ENCODE peak calls at places on chromosomes 4 and X, in eight cellular contexts. X, B, Z, K, C, M, V and O are unnamed samples.

GRCh38 chr4:25088342-25088952 is 57.7 kb upstream of the LGI2 start:
- DNase-seq in X (peak; percentile 67), B (no peak), Z (no peak), K (peak; percentile 63), C (no peak), M (no peak), V (no peak), O (no peak)

GRCh38 chr4:140266958-140267568 is 106.4 kb upstream of the SCOC start:
- DNase-seq in X (no peak), B (no peak), Z (peak; percentile 91), K (no peak), C (no peak), M (no peak), V (no peak), O (no peak)

GRCh38 chr4:98706200-98706813 is 47.9 kb upstream of the TSPAN5 start:
- DNase-seq in X (no peak), B (no peak), Z (no peak), K (no peak), C (no peak), M (no peak), V (no peak), O (no peak)

GRCh38 chr4:8568068-8568668 is 12.0 kb upstream of the GPR78 start:
- DNase-seq in X (no peak), B (no peak), Z (no peak), K (no peak), C (no peak), M (no peak), V (no peak), O (no peak)

GRCh38 chrX:30888526-30889146 is 418 bp downstream of the TAB3 start:
- DNase-seq in X (no peak), B (peak; percentile 20), Z (no peak), K (no peak), C (peak; percentile 18), M (no peak), V (no peak), O (peak; percentile 63)

GRCh38 chrX:138034136-138034535 is 468.2 kb downstream of the ZIC3 start:
- DNase-seq in X (no peak), B (no peak), Z (peak; percentile 51), K (no peak), C (no peak), M (no peak), V (no peak), O (no peak)

GRCh38 chr4:13484749-13485345 is 707 bp upstream of the RAB28 start:
- DNase-seq in X (peak; percentile 67), B (no peak), Z (peak; percentile 16), K (no peak), C (no peak), M (no peak), V (no peak), O (no peak)

GRCh38 chrX:70262952-70263567 is 3.1 kb upstream of the P2RY4 start:
- DNase-seq in X (peak; percentile 46), B (peak; percentile 26), Z (peak; percentile 80), K (peak; percentile 18), C (peak; percentile 9), M (no peak), V (peak; percentile 40), O (no peak)

GRCh38 chr4:80423553-80424224 is 88.2 kb downstream of the CFAP299 start:
- DNase-seq in X (no peak), B (no peak), Z (no peak), K (no peak), C (no peak), M (peak; percentile 17), V (no peak), O (no peak)

GRCh38 chr4:111630705-111631104 is 514.5 kb upstream of the FAM241A start:
- DNase-seq in X (no peak), B (no peak), Z (peak; percentile 45), K (no peak), C (peak; percentile 35), M (no peak), V (no peak), O (no peak)

GRCh38 chr4:73187325-73187724 is 71.3 kb downstream of the ANKRD17 start:
- DNase-seq in X (no peak), B (no peak), Z (peak; percentile 61), K (no peak), C (peak; percentile 92), M (no peak), V (no peak), O (no peak)

GRCh38 chr4:74188912-74189311 is 31.0 kb downstream of the MTHFD2L start:
- DNase-seq in X (no peak), B (no peak), Z (no peak), K (no peak), C (no peak), M (no peak), V (no peak), O (no peak)

GRCh38 chr4:159047478-159048165 is 55.3 kb upstream of the RAPGEF2 start:
- DNase-seq in X (no peak), B (no peak), Z (no peak), K (no peak), C (peak; percentile 19), M (no peak), V (no peak), O (no peak)

GRCh38 chr4:33218238-33218637 is 2498.1 kb downstream of the PCDH7 start:
- DNase-seq in X (no peak), B (no peak), Z (no peak), K (no peak), C (no peak), M (no peak), V (no peak), O (no peak)

GRCh38 chrX:9942086-9942485 is 25.1 kb upstream of the CLDN34 start:
- DNase-seq in X (peak; percentile 67), B (no peak), Z (no peak), K (no peak), C (peak; percentile 11), M (no peak), V (no peak), O (no peak)

GRCh38 chr4:72489267-72489666 is 79.8 kb downstream of the ADAMTS3 start:
- DNase-seq in X (no peak), B (no peak), Z (peak; percentile 87), K (no peak), C (no peak), M (no peak), V (peak; percentile 36), O (no peak)

GRCh38 chrX:107978707-107979307 is 3.4 kb downstream of the TEX13B start:
- DNase-seq in X (no peak), B (no peak), Z (peak; percentile 66), K (no peak), C (peak; percentile 23), M (no peak), V (peak; percentile 1), O (no peak)

DNA sequence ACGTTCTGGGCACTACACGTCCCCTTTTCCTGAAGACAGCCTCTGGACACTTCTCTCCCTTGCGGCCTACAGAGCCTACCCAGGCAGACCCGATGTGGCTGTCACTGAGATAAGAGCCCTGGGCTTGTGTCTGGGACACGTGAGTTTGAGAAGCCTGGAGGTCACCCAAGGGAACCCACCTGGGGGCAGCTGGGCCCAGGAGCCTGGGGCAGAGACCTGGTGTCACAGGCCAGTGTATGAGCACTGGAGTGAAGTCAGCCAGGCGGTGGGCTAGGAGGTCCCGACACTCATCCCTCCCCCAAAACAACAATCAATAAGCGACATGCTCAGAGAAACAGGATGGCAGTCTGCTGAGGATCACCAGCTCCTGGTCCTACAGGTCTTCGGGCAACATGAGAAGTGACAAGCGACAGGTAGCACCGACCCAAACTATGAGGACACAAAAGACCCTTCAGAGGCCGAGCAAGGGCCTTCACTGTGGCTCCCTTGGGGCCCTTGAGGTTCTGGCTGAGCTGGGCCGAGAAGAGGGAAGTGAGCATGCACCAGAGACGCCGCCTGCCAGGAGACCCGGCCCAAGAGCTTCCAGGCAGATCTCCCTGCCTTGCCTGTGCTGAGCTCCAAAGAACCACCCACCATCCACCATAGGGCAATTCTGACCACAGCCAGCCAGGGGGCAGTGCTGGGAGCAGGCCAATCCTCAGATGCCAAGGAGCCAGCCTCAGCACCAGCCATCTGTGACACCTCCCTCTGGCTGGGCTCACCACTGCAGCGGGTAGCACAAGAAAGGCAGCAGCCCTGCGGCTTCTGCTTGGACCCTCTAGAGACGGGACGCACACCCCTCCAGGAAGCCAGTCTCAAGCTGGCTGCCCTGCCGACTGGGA is 11.0 kb upstream of the DUSP9 start:
- DNase-seq in X (peak; percentile 38), B (no peak), Z (peak; percentile 44), K (no peak), C (peak; percentile 30), M (no peak), V (no peak), O (peak; percentile 41)
- TF ChIP-seq CTCF in X (peak; percentile 44), B (no peak), Z (peak; percentile 52), K (peak; percentile 25), C (peak; percentile 24), M (no peak), V (no peak), O (no peak)

GRCh38 chrX:36867143-36867542 is 141.0 kb upstream of the FAM47C start:
- DNase-seq in X (peak; percentile 32), B (no peak), Z (peak; percentile 64), K (no peak), C (peak; percentile 29), M (no peak), V (peak; percentile 1), O (no peak)
- TF ChIP-seq CTCF in X (peak; percentile 52), B (no peak), Z (peak; percentile 68), K (peak; percentile 64), C (no peak), M (peak; percentile 56), V (peak; percentile 46), O (peak; percentile 3)

DNA sequence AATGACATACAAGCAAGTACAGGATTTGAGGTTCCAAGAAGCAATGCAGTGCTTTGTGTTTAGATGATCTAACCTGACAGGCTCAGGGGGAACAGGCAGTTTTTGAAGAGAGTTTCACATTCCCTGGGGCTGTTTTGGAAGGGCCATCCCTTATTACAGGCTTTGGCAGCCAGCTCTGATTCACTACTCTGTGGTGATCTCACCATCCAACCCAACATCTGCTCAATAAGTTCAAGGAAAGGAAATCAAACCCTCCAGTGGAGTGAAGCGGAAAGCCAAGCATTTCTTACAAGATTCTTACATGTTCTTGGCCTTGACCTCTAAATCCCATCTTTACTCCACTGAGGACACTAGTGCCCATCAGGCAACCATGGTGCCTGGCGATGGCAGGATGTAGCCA is 7.5 kb downstream of the IDS start:
- DNase-seq in X (no peak), B (no peak), Z (peak; percentile 73), K (no peak), C (no peak), M (no peak), V (peak; percentile 13), O (no peak)
- TF ChIP-seq CTCF in X (no peak), B (no peak), Z (no peak), K (no peak), C (no peak), M (no peak), V (no peak), O (no peak)

GRCh38 chrX:7316887-7317286 is 168.9 kb upstream of the PUDP start:
- DNase-seq in X (no peak), B (no peak), Z (no peak), K (no peak), C (no peak), M (no peak), V (no peak), O (no peak)

GRCh38 chrX:7318246-7318645 is 170.3 kb upstream of the PUDP start:
- DNase-seq in X (no peak), B (no peak), Z (no peak), K (no peak), C (no peak), M (no peak), V (no peak), O (no peak)

GRCh38 chrX:7314425-7314824 is 166.5 kb upstream of the PUDP start:
- DNase-seq in X (no peak), B (no peak), Z (no peak), K (no peak), C (no peak), M (no peak), V (no peak), O (no peak)

GRCh38 chrX:7316280-7316679 is 168.3 kb upstream of the PUDP start:
- DNase-seq in X (no peak), B (no peak), Z (peak; percentile 53), K (no peak), C (no peak), M (no peak), V (peak; percentile 14), O (no peak)

GRCh38 chrX:7318661-7319060 is 170.7 kb upstream of the PUDP start:
- DNase-seq in X (no peak), B (no peak), Z (peak; percentile 9), K (no peak), C (no peak), M (no peak), V (no peak), O (no peak)
- TF ChIP-seq CTCF in X (no peak), B (no peak), Z (peak; percentile 31), K (no peak), C (no peak), M (no peak), V (no peak), O (no peak)